ENCODE peak calls at places on chromosomes 11 and 22, in eight cellular contexts. C, Y, Q, Z, A, H, U and W are unnamed samples.
A peak's percentile ranks its signal among the peaks of the same experiment; 100 is the strongest.

GRCh38 chr11:19873730-19874129 is 161.1 kb downstream of the NAV2 start:
- DNase-seq in C (no peak), Y (no peak), Q (no peak), Z (no peak), A (peak; percentile 34), H (no peak), U (no peak), W (no peak)

GRCh38 chr22:17101475-17102296 is 16.9 kb downstream of the IL17RA start:
- DNase-seq in C (no peak), Y (no peak), Q (no peak), Z (no peak), A (no peak), H (no peak), U (no peak), W (no peak)

GRCh38 chr11:38448284-38448683 is 1850.2 kb upstream of the RAG2 start:
- DNase-seq in C (no peak), Y (no peak), Q (no peak), Z (no peak), A (no peak), H (no peak), U (no peak), W (no peak)

GRCh38 chr11:92626624-92627023 is 342.8 kb upstream of the MTNR1B start:
- DNase-seq in C (no peak), Y (no peak), Q (no peak), Z (no peak), A (no peak), H (no peak), U (no peak), W (no peak)

GRCh38 chr11:45021692-45022130 is 71.0 kb upstream of the TP53I11 start:
- DNase-seq in C (peak; percentile 75), Y (peak; percentile 81), Q (no peak), Z (no peak), A (peak; percentile 70), H (peak; percentile 88), U (peak; percentile 35), W (no peak)

GRCh38 chr11:79822771-79823170 is 381.9 kb upstream of the TENM4 start:
- DNase-seq in C (no peak), Y (no peak), Q (no peak), Z (no peak), A (no peak), H (no peak), U (no peak), W (no peak)

GRCh38 chr11:1298695-1299492 is 10.5 kb downstream of the TOLLIP start:
- DNase-seq in C (peak; percentile 81), Y (peak; percentile 89), Q (peak; percentile 71), Z (no peak), A (peak; percentile 46), H (peak; percentile 89), U (peak; percentile 37), W (no peak)

GRCh38 chr11:21783954-21784353 is 408.9 kb upstream of the ANO5 start:
- DNase-seq in C (no peak), Y (no peak), Q (no peak), Z (no peak), A (peak; percentile 50), H (no peak), U (no peak), W (no peak)

GRCh38 chr22:40951795-40952602 is 821 bp downstream of the RBX1 start:
- DNase-seq in C (no peak), Y (no peak), Q (no peak), Z (no peak), A (peak; percentile 23), H (no peak), U (no peak), W (no peak)

GRCh38 chr22:46727813-46728364 is 10.2 kb downstream of the CERK start:
- DNase-seq in C (no peak), Y (no peak), Q (no peak), Z (no peak), A (no peak), H (no peak), U (no peak), W (no peak)

GRCh38 chr22:41403532-41404318 is 22.0 kb downstream of the TEF start:
- DNase-seq in C (peak; percentile 76), Y (peak; percentile 89), Q (peak; percentile 95), Z (peak; percentile 73), A (peak; percentile 95), H (peak; percentile 94), U (peak; percentile 82), W (peak; percentile 97)

GRCh38 chr11:116946414-116946813 is 109.0 kb upstream of the APOA1 start:
- DNase-seq in C (no peak), Y (peak; percentile 17), Q (no peak), Z (no peak), A (no peak), H (no peak), U (no peak), W (no peak)

GRCh38 chr11:134275188-134275533 is 1.0 kb upstream of the GLB1L3 start:
- DNase-seq in C (no peak), Y (no peak), Q (no peak), Z (no peak), A (peak; percentile 68), H (no peak), U (no peak), W (no peak)

GRCh38 chr11:134276396-134277175 is 407 bp downstream of the GLB1L3 start:
- DNase-seq in C (no peak), Y (no peak), Q (no peak), Z (no peak), A (peak; percentile 71), H (no peak), U (peak; percentile 57), W (no peak)

GRCh38 chr11:134273317-134273712 is 2.9 kb upstream of the GLB1L3 start:
- DNase-seq in C (no peak), Y (no peak), Q (no peak), Z (no peak), A (no peak), H (no peak), U (no peak), W (no peak)

GRCh38 chr11:134277176-134278001 is 1.2 kb downstream of the GLB1L3 start:
- DNase-seq in C (no peak), Y (no peak), Q (no peak), Z (no peak), A (peak; percentile 73), H (no peak), U (no peak), W (no peak)

DNA sequence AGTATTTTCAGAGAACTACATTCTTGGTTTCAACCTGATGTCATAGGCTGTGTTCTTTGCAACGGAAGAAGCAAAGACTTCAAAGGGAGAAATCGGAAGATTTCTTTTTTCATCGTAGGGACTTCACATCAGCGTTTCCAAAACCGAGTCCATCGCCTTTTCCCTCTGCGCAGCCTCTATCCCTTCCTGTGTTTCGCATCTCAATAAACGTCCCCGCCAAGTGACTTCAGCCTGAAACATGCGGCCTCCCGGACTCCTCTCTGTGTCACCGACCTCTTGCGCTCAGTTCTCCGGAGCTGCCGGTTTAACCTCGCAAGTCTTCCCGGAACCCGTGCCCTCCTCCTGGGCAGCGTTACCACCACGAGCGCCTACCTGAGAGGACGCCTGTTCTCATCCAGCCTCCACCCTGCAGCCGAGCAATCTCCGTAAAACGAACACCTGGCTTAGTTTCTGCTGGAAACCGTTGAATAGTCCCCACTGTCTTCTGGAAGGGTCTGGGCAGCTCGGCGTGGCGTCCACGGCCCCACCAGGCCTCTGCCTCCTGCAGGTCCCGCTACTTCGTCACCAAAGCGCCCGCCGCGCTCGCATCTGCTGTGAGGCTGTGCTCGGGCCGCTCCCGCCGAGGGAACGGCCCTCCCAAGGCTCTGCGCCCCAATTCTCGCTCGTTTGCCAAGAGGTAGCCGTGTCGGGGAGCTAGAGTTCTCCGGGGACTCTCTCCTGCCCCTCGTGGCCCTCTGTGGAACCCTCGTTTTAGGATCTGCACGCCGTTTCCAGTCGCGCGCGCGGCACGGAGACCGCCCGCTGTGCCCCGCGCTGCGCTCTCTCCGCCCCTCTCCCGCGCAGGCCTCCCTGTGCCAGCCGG is at the start of gene GLB1L3:
- DNase-seq in C (no peak), Y (no peak), Q (no peak), Z (no peak), A (peak; percentile 74), H (no peak), U (peak; percentile 71), W (no peak)
- TF ChIP-seq CTCF in C (no peak), Y (peak; percentile 33), Q (peak; percentile 23), Z (peak; percentile 25), A (peak; percentile 37), H (no peak), U (peak; percentile 36), W (peak; percentile 63)

DNA sequence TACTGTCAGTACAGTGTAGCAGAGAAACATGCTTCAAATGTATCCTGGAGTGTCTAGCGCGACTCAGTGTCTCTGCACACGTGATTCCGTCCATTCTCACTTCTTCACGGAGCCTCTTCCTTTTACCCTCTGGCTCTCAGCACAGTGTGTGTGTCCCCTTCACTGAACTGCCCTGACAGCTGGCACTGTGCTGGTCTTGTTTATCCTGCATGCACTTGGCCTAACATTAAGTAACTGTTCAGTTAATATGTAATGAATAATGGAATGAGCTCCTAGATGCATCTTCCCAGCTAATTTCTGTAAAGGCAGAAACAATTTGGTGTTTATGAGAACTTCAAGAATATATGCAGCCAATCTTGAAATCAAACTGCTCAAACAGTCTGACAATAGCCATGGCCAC is 44.4 kb downstream of the KMT5B start:
- DNase-seq in C (no peak), Y (no peak), Q (no peak), Z (no peak), A (no peak), H (no peak), U (no peak), W (no peak)
- TF ChIP-seq CTCF in C (no peak), Y (no peak), Q (no peak), Z (no peak), A (no peak), H (no peak), U (no peak), W (no peak)

DNA sequence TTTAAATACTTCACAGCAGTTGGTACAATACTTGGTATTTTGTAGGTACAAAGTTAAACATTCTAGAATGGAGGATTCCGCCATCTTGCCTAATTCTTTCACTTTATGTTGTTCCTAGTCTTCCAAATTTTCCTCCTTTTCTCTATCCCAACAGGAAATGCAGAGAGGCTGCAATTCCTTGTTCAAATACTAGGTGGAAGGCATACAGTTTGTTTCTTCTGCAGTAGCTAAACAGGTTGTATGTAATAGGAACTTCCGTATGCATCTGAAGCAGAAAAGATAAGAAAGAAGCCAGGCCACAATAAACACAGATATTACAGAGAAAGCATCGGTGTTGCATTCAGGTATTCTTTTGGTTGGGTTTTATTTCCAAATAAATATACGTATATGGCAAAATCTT is 186.4 kb upstream of the MTMR2 start:
- DNase-seq in C (no peak), Y (no peak), Q (no peak), Z (no peak), A (peak; percentile 18), H (no peak), U (no peak), W (no peak)
- TF ChIP-seq CTCF in C (no peak), Y (no peak), Q (no peak), Z (no peak), A (no peak), H (no peak), U (no peak), W (no peak)

DNA sequence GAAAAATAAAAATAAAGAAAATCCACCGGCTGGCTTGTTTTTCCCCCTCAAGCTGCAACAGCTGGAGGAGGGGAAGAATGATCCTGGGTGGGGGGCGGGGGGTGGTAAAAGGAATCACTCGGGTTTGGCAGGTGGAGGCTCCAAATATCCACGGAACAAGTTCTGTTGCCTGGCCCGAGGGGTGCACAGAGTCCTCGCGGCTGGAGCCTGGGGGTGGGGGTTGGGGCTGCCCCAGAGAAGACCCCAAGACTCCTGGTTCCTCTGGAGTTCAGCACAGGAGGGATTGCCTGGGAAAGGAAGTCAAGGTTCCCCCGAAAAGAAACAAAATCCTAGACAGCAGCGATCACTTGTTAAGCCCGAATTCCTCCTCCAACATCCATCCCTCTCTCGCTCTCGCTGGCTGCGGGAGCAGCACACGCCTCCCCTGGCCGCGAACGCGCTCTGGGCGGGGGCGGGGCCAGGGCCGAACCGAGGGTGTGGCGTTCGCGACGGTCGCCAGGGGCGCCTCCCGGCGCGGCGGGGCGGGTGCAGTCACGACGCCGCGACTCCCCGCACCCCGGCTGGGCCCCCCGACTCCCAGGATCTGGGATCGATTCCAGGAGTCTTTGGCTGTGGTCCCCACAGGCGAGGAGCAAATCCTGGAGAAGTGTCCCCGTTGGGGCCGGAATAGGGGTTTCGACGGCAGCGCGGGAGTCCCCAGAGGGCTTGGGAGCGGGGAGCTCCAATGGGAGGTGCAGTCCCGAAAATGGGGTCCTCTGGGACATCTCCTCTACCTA is at the start of gene KCNA4:
- DNase-seq in C (no peak), Y (peak; percentile 53), Q (no peak), Z (no peak), A (peak; percentile 84), H (no peak), U (peak; percentile 81), W (peak; percentile 68)
- TF ChIP-seq CTCF in C (peak; percentile 14), Y (no peak), Q (no peak), Z (no peak), A (peak; percentile 5), H (no peak), U (peak; percentile 25), W (peak; percentile 46)